ENCODE peak calls at places on chromosome 1, in six cellular contexts. P is naive thymus-derived CD8-positive, alpha-beta T cell; A is fibroblast of the conjunctiva; I is GM23338; M is WTC11; L is cerebellar cortex. O is an unnamed sample.

GRCh38 chr1:23977854-23978191 is 2.3 kb downstream of the SRSF10 start:
- DNase-seq in M (no peak), L (no peak), I (no peak), P (no peak), A (no peak), O (no peak)

GRCh38 chr1:167440345-167440744 is 78.0 kb downstream of the CD247 start:
- DNase-seq in P (no peak), M (no peak), A (no peak), I (no peak), L (no peak), O (no peak)

GRCh38 chr1:161864577-161864976 is 98.5 kb downstream of the ATF6 start:
- DNase-seq in I (no peak), P (peak), A (peak), L (peak), M (no peak), O (peak)

GRCh38 chr1:98325646-98326441 is 335.7 kb upstream of the SNX7 start:
- DNase-seq in A (peak), M (no peak), I (no peak), P (no peak), L (no peak), O (peak)

GRCh38 chr1:234725177-234726132 is 115.5 kb upstream of the IRF2BP2 start:
- DNase-seq in L (peak), A (no peak), P (peak), I (no peak), M (no peak), O (no peak)

GRCh38 chr1:111570781-111571181 is 48.8 kb upstream of the RAP1A start:
- DNase-seq in L (peak), M (peak), P (peak), I (peak), A (no peak), O (peak)

GRCh38 chr1:53266038-53266437 is 27.7 kb upstream of the MAGOH start:
- DNase-seq in A (no peak), I (peak), P (no peak), L (peak), M (no peak), O (no peak)

GRCh38 chr1:63547621-63548294 is 24.4 kb downstream of the EFCAB7 start:
- DNase-seq in L (no peak), P (no peak), A (peak), M (no peak), I (no peak), O (peak)

GRCh38 chr1:47209725-47210330 is 20.0 kb upstream of the PDZK1IP1 start:
- DNase-seq in P (no peak), M (no peak), L (no peak), I (no peak), A (no peak), O (no peak)

GRCh38 chr1:150061632-150062101 is 5.9 kb upstream of the VPS45 start:
- DNase-seq in P (no peak), A (peak), I (no peak), L (no peak), M (no peak), O (peak)